ENCODE peak calls at places on chromosome 11, in ten cellular contexts. G is NCI-H187 treated with DMSO at 0.1 percent for 48 hours, E is NCI-H1436, M is activated gamma-delta T cell treated with Interleukin-2 at 50 U/mL for 16 hours, W is OCI-LY7, U is substantia nigra, F is amniotic stem cell, H is NCI-H510A treated with DMSO at 0.1 percent for 48 hours, I is T-helper 2 cell, X is hypothalamus. S is an unnamed sample.

GRCh38 chr11:57786436-57786835 is 24.8 kb downstream of the CTNND1 start:
- DNase-seq in G (no peak), E (no peak), M (no peak), W (no peak), U (no peak), F (no peak), H (no peak), I (no peak), X (no peak), S (no peak)

GRCh38 chr11:10418950-10419310 is 36.1 kb upstream of the AMPD3 start:
- DNase-seq in G (no peak), E (no peak), M (no peak), W (no peak), U (no peak), F (no peak), H (no peak), I (no peak), X (no peak), S (no peak)

GRCh38 chr11:103624708-103625623 is 411.5 kb upstream of the DDI1 start:
- DNase-seq in G (no peak), E (no peak), M (no peak), W (no peak), U (no peak), F (peak; percentile 57), H (no peak), I (no peak), X (no peak), S (no peak)

GRCh38 chr11:4027746-4028145 is 66.9 kb upstream of the RRM1 start:
- DNase-seq in G (no peak), E (no peak), M (no peak), W (no peak), U (no peak), F (no peak), H (no peak), I (no peak), X (no peak), S (no peak)

GRCh38 chr11:125192194-125192593 is 27.6 kb downstream of the PKNOX2 start:
- DNase-seq in G (no peak), E (no peak), M (no peak), W (no peak), U (no peak), F (no peak), H (no peak), I (no peak), X (no peak), S (no peak)

GRCh38 chr11:31106963-31107576 is 262.5 kb downstream of the DCDC1 start:
- DNase-seq in G (no peak), E (peak; percentile 22), M (no peak), W (peak; percentile 37), U (peak; percentile 59), F (no peak), H (peak; percentile 8), I (no peak), X (no peak), S (peak; percentile 31)

GRCh38 chr11:95345243-95345642 is 114.2 kb upstream of the SESN3 start:
- DNase-seq in G (no peak), E (no peak), M (no peak), W (no peak), U (no peak), F (no peak), H (no peak), I (no peak), X (no peak), S (no peak)

GRCh38 chr11:70863186-70863585 is 389.2 kb downstream of the SHANK2 start:
- DNase-seq in G (no peak), E (no peak), M (no peak), W (no peak), U (no peak), F (no peak), H (no peak), I (no peak), X (no peak), S (no peak)

GRCh38 chr11:23554002-23554401 is 693.7 kb upstream of the CCDC179 start:
- DNase-seq in G (no peak), E (no peak), M (no peak), W (no peak), U (no peak), F (no peak), H (no peak), I (no peak), X (no peak), S (no peak)

GRCh38 chr11:63274776-63275175 is 31.4 kb upstream of the SLC22A25 start:
- DNase-seq in G (no peak), E (no peak), M (no peak), W (no peak), U (no peak), F (no peak), H (no peak), I (no peak), X (no peak), S (no peak)

GRCh38 chr11:117734596-117734995 is 62.4 kb downstream of the DSCAML1 start:
- DNase-seq in G (peak; percentile 53), E (peak; percentile 64), M (no peak), W (no peak), U (peak; percentile 45), F (no peak), H (peak; percentile 96), I (no peak), X (no peak), S (peak; percentile 45)

GRCh38 chr11:82080160-82080559 is 653.5 kb downstream of the FAM181B start:
- DNase-seq in G (no peak), E (no peak), M (no peak), W (no peak), U (no peak), F (no peak), H (no peak), I (no peak), X (no peak), S (no peak)

GRCh38 chr11:71425851-71426250 is 22.3 kb downstream of the DHCR7 start:
- DNase-seq in G (no peak), E (peak; percentile 7), M (no peak), W (peak; percentile 73), U (no peak), F (no peak), H (no peak), I (no peak), X (no peak), S (no peak)

GRCh38 chr11:2761131-2762030 is 61.6 kb upstream of the KCNQ1OT1 start:
- DNase-seq in G (no peak), E (no peak), M (no peak), W (no peak), U (no peak), F (no peak), H (no peak), I (no peak), X (no peak), S (no peak)

GRCh38 chr11:13328276-13328675 is 50.7 kb downstream of the BMAL1 start:
- DNase-seq in G (no peak), E (no peak), M (no peak), W (no peak), U (no peak), F (no peak), H (no peak), I (no peak), X (no peak), S (no peak)

GRCh38 chr11:72236083-72236697 is 7.8 kb downstream of the PHOX2A start:
- DNase-seq in G (no peak), E (no peak), M (no peak), W (no peak), U (no peak), F (no peak), H (no peak), I (no peak), X (no peak), S (no peak)

GRCh38 chr11:8768625-8769333 is 86.2 kb downstream of the RPL27A start:
- DNase-seq in G (no peak), E (no peak), M (no peak), W (no peak), U (no peak), F (peak; percentile 78), H (no peak), I (no peak), X (no peak), S (no peak)

GRCh38 chr11:10385696-10386095 is 69.4 kb upstream of the AMPD3 start:
- DNase-seq in G (no peak), E (no peak), M (no peak), W (no peak), U (no peak), F (no peak), H (no peak), I (no peak), X (no peak), S (no peak)

GRCh38 chr11:70405679-70406395 is 7.5 kb downstream of the CTTN start:
- DNase-seq in G (no peak), E (no peak), M (no peak), W (no peak), U (no peak), F (no peak), H (no peak), I (no peak), X (no peak), S (no peak)

GRCh38 chr11:103315248-103315647 is 206.0 kb downstream of the DYNC2H1 start:
- DNase-seq in G (no peak), E (no peak), M (no peak), W (no peak), U (no peak), F (no peak), H (no peak), I (no peak), X (no peak), S (no peak)

GRCh38 chr11:95700471-95700817 is 89.1 kb downstream of the FAM76B start:
- DNase-seq in G (no peak), E (no peak), M (no peak), W (no peak), U (no peak), F (no peak), H (no peak), I (peak; percentile 6), X (no peak), S (no peak)

GRCh38 chr11:287821-288327 is 1.1 kb upstream of the PGGHG start:
- DNase-seq in G (no peak), E (no peak), M (peak; percentile 48), W (no peak), U (no peak), F (no peak), H (no peak), I (peak; percentile 66), X (no peak), S (no peak)

GRCh38 chr11:204587-205109 is 2.6 kb downstream of the BET1L start:
- DNase-seq in G (no peak), E (no peak), M (no peak), W (no peak), U (no peak), F (no peak), H (no peak), I (no peak), X (no peak), S (no peak)

GRCh38 chr11:100546714-100547113 is 140.4 kb upstream of the ARHGAP42 start:
- DNase-seq in G (no peak), E (peak; percentile 10), M (no peak), W (no peak), U (no peak), F (no peak), H (no peak), I (no peak), X (no peak), S (no peak)